ENCODE peak calls at places on chromosome 5, in nine cellular contexts. N, A, Z, S, R, J, M, X and Q are unnamed samples.

GRCh38 chr5:130333089-130333488 is 428.8 kb downstream of the CHSY3 start:
- DNase-seq in R (no peak), N (no peak), S (peak; percentile 3), J (peak; percentile 26), X (no peak), A (no peak), Z (no peak), M (no peak), Q (no peak)

GRCh38 chr5:149938272-149938671 is 6.3 kb downstream of the PDE6A start:
- DNase-seq in J (peak; percentile 33), A (no peak), M (no peak), Z (peak; percentile 86), R (no peak), X (peak; percentile 56), S (peak; percentile 50), N (no peak), Q (no peak)

GRCh38 chr5:103216137-103216536 is 42.4 kb upstream of the MACIR start:
- DNase-seq in M (no peak), X (no peak), Z (no peak), A (no peak), S (peak; percentile 4), N (no peak), J (no peak), R (no peak), Q (peak; percentile 4)

GRCh38 chr5:174799146-174799545 is 74.8 kb downstream of the MSX2 start:
- DNase-seq in N (no peak), X (no peak), R (no peak), S (no peak), J (peak; percentile 92), Z (no peak), A (no peak), M (no peak), Q (no peak)

GRCh38 chr5:180333661-180334060 is 19.5 kb downstream of the GFPT2 start:
- DNase-seq in J (peak; percentile 53), S (peak; percentile 76), A (no peak), R (peak; percentile 64), N (no peak), X (no peak), Z (peak; percentile 57), M (no peak), Q (no peak)

GRCh38 chr5:37552770-37553719 is 173.9 kb downstream of the WDR70 start:
- DNase-seq in Z (no peak), R (no peak), A (peak; percentile 13), J (peak; percentile 70), S (peak; percentile 90), M (no peak), X (no peak), N (no peak), Q (no peak)

GRCh38 chr5:10556893-10557746 is 6.8 kb upstream of the ANKRD33B start:
- DNase-seq in M (no peak), X (no peak), Z (no peak), R (peak; percentile 46), A (no peak), J (no peak), S (no peak), N (no peak), Q (no peak)

GRCh38 chr5:149629421-149629820 is 48.1 kb downstream of the ARHGEF37 start:
- DNase-seq in S (no peak), R (peak; percentile 47), X (no peak), A (no peak), Z (no peak), N (no peak), M (no peak), J (no peak), Q (no peak)

GRCh38 chr5:32767948-32768427 is 56.9 kb downstream of the NPR3 start:
- DNase-seq in A (no peak), J (peak; percentile 99), N (no peak), S (peak; percentile 99), Z (peak; percentile 33), M (no peak), R (no peak), X (no peak), Q (no peak)

GRCh38 chr5:174384509-174384947 is 339.0 kb downstream of the NSG2 start:
- DNase-seq in A (no peak), X (no peak), M (no peak), R (no peak), J (peak; percentile 90), N (no peak), Z (peak; percentile 34), S (peak; percentile 79), Q (no peak)

GRCh38 chr5:117504245-117504644 is 929.6 kb upstream of the SEMA6A start:
- DNase-seq in J (peak; percentile 70), Z (no peak), A (no peak), R (no peak), M (no peak), S (peak; percentile 0), X (no peak), N (no peak), Q (no peak)

GRCh38 chr5:24749701-24750100 is 104.9 kb upstream of the CDH10 start:
- DNase-seq in R (no peak), J (no peak), Z (no peak), N (no peak), S (peak; percentile 16), M (no peak), A (no peak), X (no peak), Q (no peak)

GRCh38 chr5:169805527-169805934 is 168.5 kb downstream of the DOCK2 start:
- DNase-seq in Z (peak; percentile 47), S (peak; percentile 61), M (no peak), N (no peak), R (no peak), A (no peak), J (no peak), X (no peak), Q (no peak)

GRCh38 chr5:78577051-78577807 is 71.3 kb downstream of the LHFPL2 start:
- DNase-seq in Z (no peak), N (no peak), J (peak; percentile 30), S (no peak), M (no peak), X (no peak), R (peak; percentile 78), A (no peak), Q (no peak)

GRCh38 chr5:170254056-170254455 is 21.3 kb downstream of the C5orf58 start:
- DNase-seq in N (no peak), M (peak; percentile 65), S (no peak), X (peak; percentile 30), A (peak; percentile 34), J (no peak), R (no peak), Z (no peak), Q (no peak)

GRCh38 chr5:40623480-40624420 is 56.0 kb upstream of the PTGER4 start:
- DNase-seq in N (no peak), S (no peak), M (no peak), X (no peak), A (no peak), Z (no peak), R (no peak), J (no peak), Q (no peak)

GRCh38 chr5:94802450-94802849 is 184.0 kb downstream of the SLF1 start:
- DNase-seq in M (no peak), A (peak; percentile 70), X (no peak), N (no peak), J (peak; percentile 22), Z (no peak), R (no peak), S (peak; percentile 3), Q (peak; percentile 35)

GRCh38 chr5:168793844-168794837 is 215.0 kb upstream of the PANK3 start:
- DNase-seq in X (no peak), Z (no peak), J (peak; percentile 14), N (no peak), A (no peak), S (peak; percentile 23), R (peak; percentile 76), M (no peak), Q (no peak)

GRCh38 chr5:142432369-142432863 is 107.6 kb upstream of the SPRY4 start:
- DNase-seq in R (no peak), N (peak; percentile 85), A (no peak), M (no peak), X (peak; percentile 12), J (no peak), Z (no peak), S (no peak), Q (no peak)

DNA sequence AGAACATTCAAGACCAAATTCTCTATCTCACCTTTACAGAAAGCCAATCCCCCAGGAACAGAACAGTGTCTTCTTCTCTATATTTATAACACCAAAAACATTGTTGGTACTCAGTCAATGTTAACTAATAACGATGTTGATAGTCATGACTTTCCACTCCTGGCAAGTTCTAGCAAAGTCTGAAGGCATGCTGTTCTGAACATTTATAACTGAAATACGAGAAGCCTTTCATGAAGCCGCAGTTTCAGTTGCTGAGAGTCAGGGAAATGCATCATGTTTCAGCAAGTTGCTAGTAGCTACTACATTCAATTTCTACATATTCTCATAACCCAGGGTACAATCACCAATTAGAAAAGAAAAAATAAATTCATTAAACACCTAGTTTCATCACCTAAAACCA is 301.4 kb downstream of the PDE4D start:
- DNase-seq in R (no peak), N (no peak), X (peak; percentile 82), Z (no peak), M (no peak), S (peak; percentile 25), A (no peak), J (peak; percentile 83), Q (no peak)
- H3K4me3 ChIP-seq in R (no peak overlapping the region), N (no peak overlapping the region), X (no peak overlapping the region), Z (no peak overlapping the region), M (no peak overlapping the region), S (no peak overlapping the region), A (no peak overlapping the region), J (no peak overlapping the region), Q (no peak overlapping the region)

GRCh38 chr5:131491749-131492148 is 143.3 kb downstream of the RAPGEF6 start:
- DNase-seq in R (no peak), A (no peak), X (no peak), N (no peak), J (no peak), Z (no peak), M (no peak), S (peak; percentile 45), Q (no peak)
- H3K36me3 ChIP-seq in R (peaks cover 69% of the 10 kb centered on the region), A (peaks cover 4% of the 10 kb centered on the region), X (no peaks in the 10 kb centered on the region), N (peaks cover 24% of the 10 kb centered on the region), J (no peaks in the 10 kb centered on the region), Z (peaks cover 82% of the 10 kb centered on the region), M (peaks cover 85% of the 10 kb centered on the region), S (peaks cover 10% of the 10 kb centered on the region), Q (peaks cover 1% of the 10 kb centered on the region)

GRCh38 chr5:176779537-176779936 is 30.8 kb upstream of the UNC5A start:
- DNase-seq in S (no peak), Z (no peak), N (peak; percentile 34), J (no peak), M (no peak), R (peak; percentile 15), X (no peak), A (no peak), Q (no peak)
- H3K27me3 ChIP-seq in S (peaks cover 50% of the 10 kb centered on the region), Z (no peaks in the 10 kb centered on the region), N (peaks cover 12% of the 10 kb centered on the region), J (peaks cover 4% of the 10 kb centered on the region), M (no peaks in the 10 kb centered on the region), R (peaks cover 9% of the 10 kb centered on the region), X (peaks cover 5% of the 10 kb centered on the region), A (no peaks in the 10 kb centered on the region), Q (no peaks in the 10 kb centered on the region)

DNA sequence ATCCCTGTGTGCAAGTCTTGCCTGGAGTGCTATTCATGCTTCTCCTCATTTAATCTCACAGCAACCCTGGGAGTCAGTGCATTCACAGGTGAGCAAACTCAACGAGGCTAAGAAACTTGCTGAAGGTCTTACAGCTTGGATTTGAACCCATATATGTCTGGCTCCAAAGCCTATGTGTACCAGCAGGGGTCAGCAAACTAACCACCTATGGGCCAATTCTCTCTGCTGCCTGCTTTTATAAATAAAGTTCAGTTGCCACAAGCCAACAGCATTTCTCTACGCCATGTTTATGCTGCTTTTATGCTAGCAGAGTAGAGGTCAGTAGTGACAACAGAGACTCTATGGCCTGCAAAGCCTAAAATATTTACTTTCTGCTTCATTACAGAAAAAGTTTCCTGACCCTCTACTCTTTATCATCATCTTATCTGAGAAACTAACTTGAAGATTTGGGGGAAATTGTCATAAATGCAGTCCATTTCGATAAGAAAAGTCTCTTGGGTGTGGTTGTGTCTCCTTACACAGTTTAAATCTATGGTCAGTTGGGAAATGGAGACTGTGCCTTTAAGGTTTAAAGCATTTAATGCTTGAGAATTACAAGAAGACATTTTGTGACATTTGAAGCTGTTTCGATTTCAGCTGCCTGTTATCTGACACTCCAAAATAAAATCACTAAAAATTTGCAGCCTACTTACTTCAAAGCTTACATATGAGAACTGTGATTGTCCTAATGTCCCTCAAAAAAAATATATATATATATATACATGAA is 137.7 kb downstream of the PRELID2 start:
- DNase-seq in M (no peak), N (no peak), R (no peak), S (peak; percentile 49), J (peak; percentile 70), Z (no peak), A (peak; percentile 68), X (no peak), Q (peak; percentile 2)
- H3K4me3 ChIP-seq in M (no peak overlapping the region), N (no peak overlapping the region), R (no peak overlapping the region), S (no peak overlapping the region), J (no peak overlapping the region), Z (no peak overlapping the region), A (no peak overlapping the region), X (no peak overlapping the region), Q (no peak overlapping the region)